ENCODE peak calls at places on chromosomes 16 and 17, in ten cellular contexts. C is sigmoid colon; M is thoracic aorta; G is heart left ventricle; B is heart right ventricle; A is Panc1; J is pancreas; D is A549; R is esophagus squamous epithelium; E is CD8-positive, alpha-beta memory T cell. K is an unnamed sample.

GRCh38 chr17:31550389-31551056 is 159.0 kb downstream of the RAB11FIP4 start:
- DNase-seq in C (no peak), E (no peak), J (peak; percentile 54), R (no peak), M (no peak), D (no peak), A (peak; percentile 41), B (no peak), G (no peak), K (no peak)

GRCh38 chr16:88971371-88972097 is 5.5 kb downstream of the CBFA2T3 start:
- DNase-seq in M (no peak), G (no peak), J (no peak), C (no peak), R (no peak), E (no peak), A (no peak), B (no peak), D (no peak), K (no peak)

GRCh38 chr16:89860747-89861304 is 12.6 kb upstream of the TCF25 start:
- DNase-seq in E (peak; percentile 72), R (no peak), M (no peak), D (peak; percentile 91), B (peak; percentile 49), C (no peak), J (peak; percentile 41), G (peak; percentile 60), A (peak; percentile 32), K (peak; percentile 86)

GRCh38 chr17:82160081-82160480 is 52.6 kb downstream of the CCDC57 start:
- DNase-seq in E (no peak), A (no peak), B (no peak), R (no peak), D (no peak), M (no peak), C (no peak), J (no peak), G (no peak), K (no peak)

GRCh38 chr17:78324391-78325075 is 35.3 kb downstream of the SOCS3 start:
- DNase-seq in B (peak; percentile 96), E (no peak), G (peak; percentile 93), C (peak; percentile 94), M (no peak), A (no peak), J (no peak), R (no peak), D (no peak), K (peak; percentile 74)

GRCh38 chr16:19926449-19927390 is 42.1 kb upstream of the GPRC5B start:
- DNase-seq in E (no peak), R (no peak), C (no peak), D (no peak), M (no peak), B (no peak), G (no peak), J (no peak), A (no peak), K (no peak)

GRCh38 chr16:53912155-53912554 is 208.2 kb downstream of the FTO start:
- DNase-seq in A (no peak), R (no peak), M (no peak), J (no peak), B (no peak), D (no peak), C (no peak), G (no peak), E (peak; percentile 68), K (no peak)

GRCh38 chr17:62653831-62654829 is 26.7 kb downstream of the MRC2 start:
- DNase-seq in G (peak; percentile 80), D (no peak), C (peak; percentile 83), R (no peak), M (no peak), E (no peak), A (no peak), B (peak; percentile 76), J (no peak), K (no peak)

GRCh38 chr17:79940381-79941087 is 95.1 kb downstream of the TBC1D16 start:
- DNase-seq in R (no peak), D (no peak), M (no peak), A (no peak), B (no peak), G (no peak), E (no peak), J (no peak), C (peak; percentile 52), K (peak; percentile 42)

GRCh38 chr16:52603015-52603414 is 56.1 kb upstream of the TOX3 start:
- DNase-seq in A (no peak), J (peak; percentile 26), D (no peak), G (no peak), E (no peak), B (no peak), R (no peak), M (no peak), C (no peak), K (peak; percentile 63)

GRCh38 chr17:57852041-57852954 is 2.5 kb upstream of the MRPS23 start:
- DNase-seq in B (no peak), R (no peak), E (no peak), J (no peak), G (no peak), A (no peak), C (peak; percentile 60), M (no peak), D (no peak), K (no peak)

GRCh38 chr17:32558997-32559650 is 72.3 kb downstream of the CDK5R1 start:
- DNase-seq in A (no peak), G (no peak), M (no peak), B (no peak), D (no peak), E (no peak), J (no peak), C (no peak), R (no peak), K (peak; percentile 20)

DNA sequence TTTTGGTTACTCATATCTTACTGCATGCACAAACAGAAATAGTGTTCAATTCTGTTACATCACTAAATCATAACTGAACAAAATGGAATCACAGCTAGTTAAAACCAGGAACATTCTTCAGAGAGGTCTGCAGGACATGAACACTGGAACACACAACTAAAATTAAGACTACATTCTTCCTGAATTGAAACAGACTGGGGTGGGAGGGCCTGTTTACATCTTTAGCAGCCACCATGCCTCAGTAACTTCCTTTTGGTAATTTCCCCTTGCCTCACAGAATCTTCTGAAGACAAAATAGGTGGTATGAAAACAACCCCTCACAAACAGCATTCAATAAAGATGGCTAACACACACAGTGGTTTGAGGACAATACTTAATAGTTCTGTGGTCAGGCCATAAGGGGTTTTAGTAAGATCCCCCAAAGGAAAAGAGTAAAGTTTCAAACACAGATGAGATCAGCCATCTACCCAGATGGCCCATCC is 6.5 kb downstream of the MARF1 start:
- DNase-seq in M (no peak), B (no peak), E (peak; percentile 20), D (no peak), R (no peak), G (no peak), C (no peak), J (no peak), A (no peak), K (no peak)
- H3K27ac ChIP-seq in M (no peak overlapping the region), B (no peak overlapping the region), E (peak overlapping the region; percentile 13), D (no peak overlapping the region), R (no peak overlapping the region), G (peak overlapping the region; percentile 61), C (no peak overlapping the region), J (no peak overlapping the region), A (no peak overlapping the region), K (no peak overlapping the region)

GRCh38 chr16:2687531-2688308 is 5.4 kb downstream of the KCTD5 start:
- DNase-seq in E (no peak), D (no peak), B (no peak), M (no peak), R (no peak), G (no peak), A (no peak), J (no peak), C (peak; percentile 34), K (no peak)
- H3K27ac ChIP-seq in E (no peak overlapping the region), D (no peak overlapping the region), B (no peak overlapping the region), M (no peak overlapping the region), R (no peak overlapping the region), G (peak overlapping the region; percentile 83), A (no peak overlapping the region), J (no peak overlapping the region), C (no peak overlapping the region), K (peak overlapping the region; percentile 54)

GRCh38 chr16:26801628-26802027 is 265.1 kb upstream of the C16orf82 start:
- DNase-seq in J (no peak), D (no peak), R (no peak), M (no peak), C (no peak), A (no peak), E (no peak), B (no peak), G (no peak), K (no peak)

GRCh38 chr16:26806641-26807040 is 260.1 kb upstream of the C16orf82 start:
- DNase-seq in G (no peak), E (no peak), A (no peak), R (no peak), J (no peak), B (no peak), C (no peak), D (no peak), M (no peak), K (no peak)

GRCh38 chr16:26802440-26802839 is 264.3 kb upstream of the C16orf82 start:
- DNase-seq in R (no peak), C (no peak), E (no peak), D (no peak), G (no peak), M (no peak), J (no peak), B (no peak), A (no peak), K (no peak)

DNA sequence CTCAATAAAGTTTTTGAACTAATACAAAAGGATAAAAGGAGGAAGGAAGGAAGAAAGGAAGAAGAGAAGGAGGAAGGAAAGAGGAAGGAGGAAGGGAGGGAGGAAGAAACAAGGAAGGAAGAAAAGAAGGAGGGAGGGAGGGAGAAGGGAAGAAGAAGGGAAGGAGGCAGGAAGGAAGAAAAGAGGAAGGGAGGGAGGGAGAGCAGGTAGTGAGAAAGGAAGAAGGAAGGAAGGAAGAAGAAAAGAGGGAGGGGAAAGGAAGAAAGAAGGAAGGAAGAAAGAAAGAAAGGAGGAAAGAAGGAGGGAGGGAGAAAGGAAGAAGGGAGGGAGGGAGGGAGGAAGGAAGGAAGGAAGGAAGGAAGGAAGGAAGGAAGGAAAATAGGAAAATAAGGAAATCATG is 263.8 kb upstream of the C16orf82 start:
- DNase-seq in B (no peak), M (no peak), R (no peak), J (no peak), D (no peak), E (no peak), C (no peak), G (no peak), A (no peak), K (no peak)
- H3K27ac ChIP-seq in B (no peak overlapping the region), M (no peak overlapping the region), R (no peak overlapping the region), J (no peak overlapping the region), D (no peak overlapping the region), E (no peak overlapping the region), C (no peak overlapping the region), G (no peak overlapping the region), A (no peak overlapping the region), K (no peak overlapping the region)

DNA sequence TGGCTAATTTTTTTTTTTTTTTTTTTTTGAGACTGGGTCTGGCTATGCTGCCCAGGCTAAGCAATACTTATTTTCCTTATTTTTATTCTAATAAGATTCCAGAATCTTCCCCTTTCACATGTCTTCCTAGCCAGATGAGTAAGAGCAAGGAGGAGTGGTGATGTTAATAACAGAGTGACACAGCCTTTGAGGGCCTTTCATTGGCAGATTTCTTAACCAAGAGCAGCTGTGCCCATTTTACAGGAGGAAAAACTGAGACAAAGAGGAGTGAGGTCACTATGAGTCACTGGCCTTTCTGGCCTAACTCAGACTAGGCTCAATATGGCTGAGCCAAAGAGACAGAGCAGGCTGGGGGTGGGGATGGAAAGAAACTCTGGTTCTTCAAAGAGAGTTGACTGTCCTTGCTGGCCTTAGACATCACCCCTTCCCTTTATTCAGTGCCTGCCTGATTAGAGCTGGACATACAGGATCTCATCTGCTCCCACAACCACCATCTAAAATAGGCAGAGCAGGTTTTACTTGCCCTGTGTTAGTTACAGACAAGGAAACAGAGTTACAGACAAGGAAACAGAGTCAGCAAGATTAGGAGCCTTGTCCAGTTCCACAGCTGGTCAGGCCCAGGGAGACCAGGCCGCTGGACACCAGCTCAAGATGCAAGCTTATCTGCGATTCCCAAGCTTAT is 50.0 kb upstream of the TOB1 start:
- DNase-seq in J (no peak), G (no peak), R (no peak), B (no peak), A (no peak), E (no peak), D (no peak), C (no peak), M (no peak), K (no peak)
- H3K27ac ChIP-seq in J (peak overlapping the region; percentile 87), G (peak overlapping the region; percentile 27), R (peak overlapping the region; percentile 88), B (peak overlapping the region; percentile 74), A (peak overlapping the region; percentile 53), E (no peak overlapping the region), D (peak overlapping the region; percentile 46), C (no peak overlapping the region), M (no peak overlapping the region), K (peak overlapping the region; percentile 51)

K was measured in Peyer's patch.